ENCODE peak calls at places on chromosomes 16 and 17, in five cellular contexts. One of them, this sample, is unnamed.

GRCh38 chr17:7058831-7059447 is 15.0 kb upstream of the SLC16A11 start:
- DNase-seq in K562: no peak
- DNase-seq in HCT116: no peak
- DNase-seq in H1: no peak
- DNase-seq in HepG2: no peak
- DNase-seq in this sample: no peak

GRCh38 chr17:18004345-18004744 is 31.7 kb downstream of the DRC3 start:
- DNase-seq in HepG2: no peak
- DNase-seq in K562: no peak
- DNase-seq in HCT116: no peak
- DNase-seq in H1: no peak
- DNase-seq in this sample: no peak

GRCh38 chr16:83887564-83887963 is 11.4 kb upstream of the MLYCD start:
- DNase-seq in H1: no peak
- DNase-seq in HepG2: no peak
- DNase-seq in K562: no peak
- DNase-seq in HCT116: no peak
- DNase-seq in this sample: no peak

GRCh38 chr17:79923974-79924638 is 84.9 kb upstream of the CBX4 start:
- DNase-seq in HCT116: peak; percentile 52
- DNase-seq in H1: peak; percentile 99
- DNase-seq in K562: peak; percentile 76
- DNase-seq in HepG2: peak; percentile 67
- DNase-seq in this sample: peak; percentile 80

GRCh38 chr17:6456321-6456720 is 12.1 kb downstream of the PIMREG start:
- DNase-seq in HCT116: no peak
- DNase-seq in HepG2: no peak
- DNase-seq in H1: no peak
- DNase-seq in K562: no peak
- DNase-seq in this sample: no peak

GRCh38 chr17:80529104-80529903 is 15.3 kb upstream of the RPTOR start:
- DNase-seq in HCT116: no peak
- DNase-seq in K562: peak; percentile 36
- DNase-seq in H1: no peak
- DNase-seq in HepG2: no peak
- DNase-seq in this sample: no peak

GRCh38 chr17:33013596-33014375 is 22.1 kb downstream of the SPACA3 start:
- DNase-seq in H1: peak; percentile 31
- DNase-seq in K562: peak; percentile 36
- DNase-seq in HCT116: no peak
- DNase-seq in HepG2: no peak
- DNase-seq in this sample: no peak

GRCh38 chr17:27315322-27315721 is 21.4 kb downstream of the WSB1 start:
- DNase-seq in K562: no peak
- DNase-seq in HCT116: no peak
- DNase-seq in HepG2: no peak
- DNase-seq in H1: no peak
- DNase-seq in this sample: no peak

GRCh38 chr16:57009641-57010170 is 20.3 kb downstream of the NLRC5 start:
- DNase-seq in HCT116: no peak
- DNase-seq in HepG2: no peak
- DNase-seq in K562: no peak
- DNase-seq in H1: no peak
- DNase-seq in this sample: no peak

GRCh38 chr16:56617212-56618085 is 8.1 kb upstream of the MT1E start:
- DNase-seq in K562: no peak
- DNase-seq in HepG2: no peak
- DNase-seq in H1: peak; percentile 70
- DNase-seq in HCT116: no peak
- DNase-seq in this sample: no peak

GRCh38 chr17:48307814-48308411 is 122.1 kb downstream of the SKAP1 start:
- DNase-seq in HepG2: peak; percentile 56
- DNase-seq in HCT116: peak; percentile 78
- DNase-seq in H1: no peak
- DNase-seq in K562: peak; percentile 57
- DNase-seq in this sample: peak; percentile 31

GRCh38 chr16:15046692-15047376 is 9.0 kb downstream of the NTAN1 start:
- DNase-seq in H1: no peak
- DNase-seq in HCT116: no peak
- DNase-seq in HepG2: no peak
- DNase-seq in K562: peak; percentile 39
- DNase-seq in this sample: no peak

GRCh38 chr16:17213025-17213424 is 257.7 kb downstream of the XYLT1 start:
- DNase-seq in HepG2: no peak
- DNase-seq in K562: no peak
- DNase-seq in HCT116: no peak
- DNase-seq in H1: no peak
- DNase-seq in this sample: no peak

GRCh38 chr17:8143581-8144400 is 8.4 kb downstream of the PER1 start:
- DNase-seq in HCT116: no peak
- DNase-seq in H1: no peak
- DNase-seq in K562: no peak
- DNase-seq in HepG2: no peak
- DNase-seq in this sample: no peak

GRCh38 chr17:8146381-8147140 is 5.6 kb downstream of the PER1 start:
- DNase-seq in H1: no peak
- DNase-seq in HCT116: no peak
- DNase-seq in K562: no peak
- DNase-seq in HepG2: no peak
- DNase-seq in this sample: no peak

GRCh38 chr17:8147141-8147804 is 4.9 kb downstream of the PER1 start:
- DNase-seq in HepG2: no peak
- DNase-seq in K562: no peak
- DNase-seq in H1: no peak
- DNase-seq in HCT116: no peak
- DNase-seq in this sample: no peak

GRCh38 chr17:8144401-8145295 is 7.6 kb downstream of the PER1 start:
- DNase-seq in HepG2: no peak
- DNase-seq in K562: no peak
- DNase-seq in H1: no peak
- DNase-seq in HCT116: no peak
- DNase-seq in this sample: no peak

DNA sequence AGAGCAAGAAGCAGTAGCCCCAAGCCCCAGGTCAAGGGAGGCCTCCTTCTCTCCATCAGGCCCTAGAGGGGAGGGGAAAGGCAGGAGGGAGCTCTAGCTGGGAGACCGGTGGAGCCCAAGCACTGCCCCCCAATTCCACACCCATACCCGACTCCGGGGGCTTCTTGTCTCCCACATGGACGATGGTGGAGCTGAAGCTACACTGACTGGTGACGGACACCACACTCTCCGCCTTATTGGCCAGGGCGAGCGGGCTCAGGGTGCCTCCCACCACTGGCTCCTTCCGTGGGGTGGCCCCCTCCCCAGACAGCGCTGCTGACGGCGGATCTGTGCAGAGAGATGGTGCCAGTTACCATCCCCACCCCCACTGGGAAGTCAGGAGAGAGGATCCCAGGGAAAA is 6.4 kb downstream of the PER1 start:
- DNase-seq in H1: no peak
- DNase-seq in HepG2: no peak
- DNase-seq in HCT116: no peak
- DNase-seq in K562: no peak
- DNase-seq in this sample: no peak
- TF ChIP-seq JUND in H1: no peak
- TF ChIP-seq JUND in HepG2: no peak
- TF ChIP-seq JUND in HCT116: no peak
- TF ChIP-seq JUND in K562: no peak
- TF ChIP-seq JUND in this sample: no peak

GRCh38 chr17:49552070-49552751 is 23.5 kb upstream of the NXPH3 start:
- DNase-seq in K562: no peak
- DNase-seq in H1: no peak
- DNase-seq in HepG2: no peak
- DNase-seq in HCT116: no peak
- DNase-seq in this sample: no peak
- TF ChIP-seq JUND in K562: no peak
- TF ChIP-seq JUND in H1: no peak
- TF ChIP-seq JUND in HepG2: no peak
- TF ChIP-seq JUND in HCT116: no peak
- TF ChIP-seq JUND in this sample: no peak

GRCh38 chr16:87227651-87228015 is 89.6 kb downstream of the C16orf95 start:
- DNase-seq in HepG2: no peak
- DNase-seq in HCT116: no peak
- DNase-seq in K562: no peak
- DNase-seq in H1: no peak
- DNase-seq in this sample: no peak

GRCh38 chr16:87229230-87230192 is 87.7 kb downstream of the C16orf95 start:
- DNase-seq in HepG2: no peak
- DNase-seq in HCT116: no peak
- DNase-seq in K562: no peak
- DNase-seq in H1: no peak
- DNase-seq in this sample: no peak

GRCh38 chr16:87228363-87228762 is 88.8 kb downstream of the C16orf95 start:
- DNase-seq in HepG2: no peak
- DNase-seq in HCT116: no peak
- DNase-seq in K562: no peak
- DNase-seq in H1: no peak
- DNase-seq in this sample: no peak

GRCh38 chr16:87223656-87224248 is 93.4 kb downstream of the C16orf95 start:
- DNase-seq in HepG2: no peak
- DNase-seq in HCT116: no peak
- DNase-seq in H1: no peak
- DNase-seq in K562: no peak
- DNase-seq in this sample: no peak

DNA sequence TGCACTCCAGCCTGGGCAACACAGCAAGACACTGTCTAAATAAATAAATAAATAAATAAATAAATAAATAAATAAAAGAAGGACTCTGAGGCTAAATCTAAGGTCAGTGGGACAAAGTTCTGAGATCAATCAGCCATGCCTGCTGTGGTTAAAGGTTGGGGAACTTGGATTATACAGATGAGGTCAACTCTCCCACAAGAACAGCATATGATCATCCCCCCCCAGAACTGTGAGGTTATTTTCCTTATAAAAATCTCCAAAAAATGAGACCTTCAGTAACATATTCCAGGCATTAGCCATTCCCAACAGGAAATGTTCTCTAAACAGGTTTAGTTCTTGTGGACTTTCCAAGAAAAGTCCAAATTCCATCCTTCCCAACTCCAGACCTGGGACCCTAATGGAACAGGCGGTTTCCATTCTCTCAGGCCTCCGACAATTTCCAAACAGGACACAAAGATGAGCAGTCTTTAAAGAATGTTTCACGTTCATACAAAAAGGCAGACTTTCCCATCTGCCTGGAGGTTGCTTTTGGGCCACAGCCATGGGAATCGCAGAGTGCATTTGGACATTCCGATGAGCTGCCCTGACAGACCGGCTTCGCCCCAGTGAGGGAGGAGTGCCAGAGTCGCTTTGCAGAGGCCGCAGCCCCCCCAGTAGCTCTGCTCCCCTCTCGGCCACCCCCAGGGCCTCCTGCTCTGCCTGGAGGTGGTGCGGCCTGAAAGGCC is 90.1 kb downstream of the C16orf95 start:
- DNase-seq in K562: no peak
- DNase-seq in HepG2: no peak
- DNase-seq in H1: no peak
- DNase-seq in HCT116: no peak
- DNase-seq in this sample: no peak
- TF ChIP-seq JUND in K562: no peak
- TF ChIP-seq JUND in HepG2: no peak
- TF ChIP-seq JUND in H1: no peak
- TF ChIP-seq JUND in HCT116: no peak
- TF ChIP-seq JUND in this sample: no peak

GRCh38 chr17:29061036-29061435 is 18.1 kb downstream of the PIPOX start:
- DNase-seq in HepG2: no peak
- DNase-seq in K562: peak; percentile 37
- DNase-seq in HCT116: no peak
- DNase-seq in H1: no peak
- DNase-seq in this sample: no peak
- TF ChIP-seq JUND in HepG2: no peak
- TF ChIP-seq JUND in K562: no peak
- TF ChIP-seq JUND in HCT116: no peak
- TF ChIP-seq JUND in H1: no peak
- TF ChIP-seq JUND in this sample: no peak

DNA sequence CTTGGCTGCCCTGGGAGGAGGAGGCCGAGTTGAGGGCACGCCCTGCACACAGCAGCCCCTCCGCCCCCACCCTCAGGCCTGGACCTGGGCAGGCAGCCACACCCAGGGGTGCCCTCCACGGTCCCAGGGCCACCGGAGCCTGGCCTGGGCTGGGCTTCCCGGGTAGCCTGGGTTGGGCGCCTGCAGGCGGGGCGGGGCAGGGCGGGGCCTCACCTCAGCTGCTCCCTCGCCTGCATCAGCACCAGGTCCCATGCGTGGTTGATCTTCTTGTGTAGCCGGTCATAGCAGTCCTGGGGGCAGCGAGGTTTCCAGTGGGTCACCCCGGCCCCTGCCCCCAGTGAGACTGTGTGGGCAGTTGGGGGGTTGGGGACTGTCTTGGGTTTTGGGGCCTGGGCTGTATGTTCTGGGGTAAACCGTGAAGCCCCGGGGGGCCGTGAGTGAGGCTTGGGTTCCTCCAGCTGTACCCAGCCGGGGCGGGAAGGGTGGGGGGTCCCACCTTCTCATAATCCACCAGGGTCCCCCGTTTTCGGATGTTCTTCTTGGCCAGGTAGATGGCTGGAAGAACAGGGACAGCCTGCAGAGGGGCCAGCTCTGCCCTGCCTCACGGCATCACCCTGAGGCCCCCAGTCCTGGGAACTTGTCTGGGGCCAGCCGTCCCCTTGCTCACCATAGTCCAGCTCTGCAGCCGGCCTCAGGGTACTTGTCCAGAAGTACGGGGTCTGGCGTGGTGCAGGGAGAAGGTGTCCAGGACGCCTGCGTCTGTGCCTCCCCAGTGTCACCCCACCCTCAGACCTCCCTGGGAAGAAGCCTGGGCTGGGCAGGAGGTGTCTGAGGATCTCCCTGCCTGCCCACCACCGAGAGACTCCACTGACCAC is 2.0 kb downstream of the RGS11 start:
- DNase-seq in H1: no peak
- DNase-seq in HCT116: no peak
- DNase-seq in K562: peak; percentile 86
- DNase-seq in HepG2: no peak
- DNase-seq in this sample: no peak
- TF ChIP-seq JUND in H1: no peak
- TF ChIP-seq JUND in HCT116: no peak
- TF ChIP-seq JUND in K562: no peak
- TF ChIP-seq JUND in HepG2: no peak
- TF ChIP-seq JUND in this sample: no peak

GRCh38 chr16:35188288-35189155 is 1729.1 kb downstream of the TP53TG3F start:
- DNase-seq in HCT116: no peak
- DNase-seq in H1: no peak
- DNase-seq in HepG2: peak; percentile 12
- DNase-seq in K562: no peak
- DNase-seq in this sample: peak; percentile 90
- TF ChIP-seq JUND in HCT116: no peak
- TF ChIP-seq JUND in H1: no peak
- TF ChIP-seq JUND in HepG2: no peak
- TF ChIP-seq JUND in K562: no peak
- TF ChIP-seq JUND in this sample: no peak

DNA sequence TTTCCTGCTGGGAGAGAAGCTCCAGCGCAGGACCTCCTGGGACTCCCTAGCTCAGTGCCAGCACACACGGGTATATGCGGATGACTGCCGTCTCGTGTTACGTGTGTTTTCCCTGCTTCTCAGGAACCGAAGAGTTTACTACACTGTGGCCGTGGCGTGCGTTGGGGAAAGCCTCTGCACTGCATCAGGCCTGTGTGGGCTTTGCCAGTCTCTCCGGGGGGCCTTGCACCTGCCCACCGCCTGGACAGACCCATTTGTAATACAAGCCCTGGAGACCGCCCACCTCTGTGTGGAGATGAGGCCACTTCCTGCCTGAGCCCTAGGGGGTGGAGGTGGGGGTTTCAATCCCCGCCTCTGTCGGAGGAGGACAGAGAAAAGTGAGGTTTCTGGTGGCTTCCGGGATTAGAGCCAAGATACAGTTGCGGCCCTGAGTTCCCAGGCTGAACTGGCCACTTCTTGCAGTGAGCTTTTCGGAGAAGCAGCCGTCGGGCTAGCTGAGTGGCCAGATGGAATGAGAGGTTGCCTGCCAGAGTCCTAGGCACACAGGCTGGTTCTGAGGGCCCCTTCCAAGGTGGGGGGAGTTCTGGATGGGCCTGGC is 43.4 kb upstream of the GSE1 start:
- DNase-seq in H1: no peak
- DNase-seq in HCT116: no peak
- DNase-seq in K562: peak; percentile 62
- DNase-seq in HepG2: no peak
- DNase-seq in this sample: peak; percentile 86
- TF ChIP-seq JUND in H1: no peak
- TF ChIP-seq JUND in HCT116: no peak
- TF ChIP-seq JUND in K562: no peak
- TF ChIP-seq JUND in HepG2: no peak
- TF ChIP-seq JUND in this sample: no peak